ENCODE peak calls at places on chromosomes 3 and 15, in seven cellular contexts. D, N, O, V, J, F and K are unnamed samples.

GRCh38 chr15:74339371-74339770 is 28.1 kb downstream of the CYP11A1 start:
- DNase-seq in F (no peak), D (no peak), J (no peak), V (no peak), O (no peak), N (no peak), K (no peak)

GRCh38 chr3:122458992-122459391 is 43.1 kb upstream of the WDR5B start:
- DNase-seq in N (no peak), F (no peak), D (no peak), O (no peak), V (no peak), J (no peak), K (no peak)

GRCh38 chr3:43710607-43711006 is 19.9 kb downstream of the ABHD5 start:
- DNase-seq in O (no peak), J (no peak), V (no peak), N (no peak), F (no peak), D (no peak), K (no peak)

GRCh38 chr15:90557651-90558084 is 27.9 kb downstream of the CRTC3 start:
- DNase-seq in J (no peak), V (no peak), D (no peak), F (no peak), O (peak; percentile 95), N (no peak), K (peak; percentile 88)

GRCh38 chr3:182413682-182414081 is 379.6 kb upstream of the ATP11B start:
- DNase-seq in J (no peak), F (no peak), O (no peak), V (no peak), D (no peak), N (no peak), K (no peak)

GRCh38 chr3:133930341-133930933 is 34.8 kb upstream of the RAB6B start:
- DNase-seq in J (no peak), O (no peak), D (no peak), N (no peak), F (no peak), V (peak; percentile 5), K (no peak)

GRCh38 chr15:85620321-85621044 is 174.2 kb downstream of the KLHL25 start:
- DNase-seq in D (peak; percentile 22), O (no peak), V (no peak), F (no peak), N (no peak), J (no peak), K (no peak)

GRCh38 chr3:177445591-177445990 is 248.3 kb upstream of the TBL1XR1 start:
- DNase-seq in F (no peak), V (no peak), O (no peak), D (no peak), J (no peak), N (no peak), K (no peak)

GRCh38 chr3:71160800-71161546 is 422.6 kb downstream of the FOXP1 start:
- DNase-seq in V (no peak), D (no peak), F (no peak), N (no peak), O (no peak), J (no peak), K (no peak)

GRCh38 chr15:69824075-69824876 is 273.4 kb downstream of the TLE3 start:
- DNase-seq in N (no peak), J (no peak), V (no peak), F (no peak), O (no peak), D (no peak), K (no peak)

GRCh38 chr15:94930441-94930840 is 699.1 kb downstream of the MCTP2 start:
- DNase-seq in V (no peak), F (no peak), N (no peak), J (no peak), D (no peak), O (no peak), K (no peak)

GRCh38 chr3:103644450-103644849 is 1209.6 kb downstream of the ZPLD1 start:
- DNase-seq in V (no peak), J (no peak), N (no peak), D (no peak), O (no peak), F (no peak), K (no peak)

GRCh38 chr3:172294238-172294806 is 153.9 kb downstream of the GHSR start:
- DNase-seq in N (no peak), F (no peak), D (no peak), J (no peak), O (no peak), V (no peak), K (no peak)